ENCODE peak calls at places on chromosomes 7 and 10, in nine cellular contexts. X is cardiac muscle cell, Z is stomach, I is fibroblast of lung, P is MM.1S, L is fibroblast of pulmonary artery, Y is heart left ventricle, T is IMR-90, N is colonic mucosa. B is an unnamed sample.

GRCh38 chr10:101311440-101312067 is 42.4 kb upstream of the BTRC start:
- DNase-seq in X (peak; percentile 25), Z (no peak), I (no peak), P (no peak), L (no peak), Y (no peak), T (no peak), N (no peak), B (no peak)

GRCh38 chr7:102288285-102288930 is 1.7 kb downstream of the SH2B2 start:
- DNase-seq in X (no peak), Z (no peak), I (no peak), P (peak; percentile 46), L (no peak), Y (no peak), T (no peak), N (no peak), B (peak; percentile 20)

GRCh38 chr7:55111007-55111406 is 92.2 kb downstream of the EGFR start:
- DNase-seq in X (peak; percentile 66), Z (no peak), I (peak; percentile 80), P (peak; percentile 53), L (no peak), Y (no peak), T (peak; percentile 80), N (no peak), B (peak; percentile 87)

GRCh38 chr7:99422091-99422624 is 13.4 kb downstream of the BUD31 start:
- DNase-seq in X (no peak), Z (no peak), I (no peak), P (no peak), L (no peak), Y (no peak), T (no peak), N (no peak), B (no peak)

GRCh38 chr7:92742186-92742585 is 94.2 kb downstream of the CDK6 start:
- DNase-seq in X (no peak), Z (no peak), I (no peak), P (no peak), L (no peak), Y (no peak), T (no peak), N (no peak), B (no peak)

GRCh38 chr10:13272164-13272571 is 27.7 kb downstream of the PHYH start:
- DNase-seq in X (peak; percentile 75), Z (no peak), I (peak; percentile 86), P (peak; percentile 76), L (peak; percentile 47), Y (peak; percentile 58), T (peak; percentile 54), N (peak; percentile 37), B (peak; percentile 55)

GRCh38 chr7:33152087-33152486 is 22.7 kb downstream of the BBS9 start:
- DNase-seq in X (no peak), Z (no peak), I (no peak), P (no peak), L (no peak), Y (no peak), T (no peak), N (no peak), B (no peak)

GRCh38 chr10:24428410-24428782 is 219.5 kb downstream of the KIAA1217 start:
- DNase-seq in X (peak; percentile 48), Z (no peak), I (peak; percentile 55), P (no peak), L (peak; percentile 60), Y (no peak), T (peak; percentile 70), N (no peak), B (peak; percentile 84)

GRCh38 chr7:35894721-35895120 is 93.9 kb downstream of the SEPTIN7 start:
- DNase-seq in X (no peak), Z (no peak), I (peak; percentile 22), P (no peak), L (no peak), Y (no peak), T (no peak), N (no peak), B (no peak)

GRCh38 chr7:134891262-134892001 is 94.9 kb upstream of the AGBL3 start:
- DNase-seq in X (peak; percentile 98), Z (peak; percentile 38), I (peak; percentile 99), P (peak; percentile 25), L (peak; percentile 99), Y (peak; percentile 88), T (peak; percentile 92), N (peak; percentile 45), B (peak; percentile 98)

GRCh38 chr7:132065193-132065972 is 509.0 kb upstream of the PODXL start:
- DNase-seq in X (peak; percentile 95), Z (no peak), I (peak; percentile 94), P (peak; percentile 81), L (peak; percentile 94), Y (peak; percentile 51), T (peak; percentile 95), N (peak; percentile 37), B (peak; percentile 95)

GRCh38 chr7:37908221-37908788 is 8.3 kb downstream of the SFRP4 start:
- DNase-seq in X (peak; percentile 79), Z (no peak), I (peak; percentile 52), P (no peak), L (peak; percentile 83), Y (no peak), T (peak; percentile 26), N (no peak), B (peak; percentile 77)

GRCh38 chr7:150715293-150715692 is 1.1 kb upstream of the GIMAP1 start:
- DNase-seq in X (no peak), Z (no peak), I (no peak), P (no peak), L (no peak), Y (no peak), T (no peak), N (no peak), B (no peak)
- H3K4me3 ChIP-seq in X (no peak overlapping the region), Z (no peak overlapping the region), I (no peak overlapping the region), P (no peak overlapping the region), L (no peak overlapping the region), Y (no peak overlapping the region), T (no peak overlapping the region), N (no peak overlapping the region), B (no peak overlapping the region)

GRCh38 chr10:5679606-5680005 is 5.0 kb upstream of the TASOR2 start:
- DNase-seq in X (no peak), Z (no peak), I (peak; percentile 15), P (no peak), L (peak; percentile 33), Y (no peak), T (peak; percentile 77), N (no peak), B (no peak)
- TF ChIP-seq CTCF in X (peak; percentile 13), Z (no peak), I (no peak), P (no peak), L (peak; percentile 22), Y (no peak), T (peak; percentile 24), N (no peak), B (no peak)

DNA sequence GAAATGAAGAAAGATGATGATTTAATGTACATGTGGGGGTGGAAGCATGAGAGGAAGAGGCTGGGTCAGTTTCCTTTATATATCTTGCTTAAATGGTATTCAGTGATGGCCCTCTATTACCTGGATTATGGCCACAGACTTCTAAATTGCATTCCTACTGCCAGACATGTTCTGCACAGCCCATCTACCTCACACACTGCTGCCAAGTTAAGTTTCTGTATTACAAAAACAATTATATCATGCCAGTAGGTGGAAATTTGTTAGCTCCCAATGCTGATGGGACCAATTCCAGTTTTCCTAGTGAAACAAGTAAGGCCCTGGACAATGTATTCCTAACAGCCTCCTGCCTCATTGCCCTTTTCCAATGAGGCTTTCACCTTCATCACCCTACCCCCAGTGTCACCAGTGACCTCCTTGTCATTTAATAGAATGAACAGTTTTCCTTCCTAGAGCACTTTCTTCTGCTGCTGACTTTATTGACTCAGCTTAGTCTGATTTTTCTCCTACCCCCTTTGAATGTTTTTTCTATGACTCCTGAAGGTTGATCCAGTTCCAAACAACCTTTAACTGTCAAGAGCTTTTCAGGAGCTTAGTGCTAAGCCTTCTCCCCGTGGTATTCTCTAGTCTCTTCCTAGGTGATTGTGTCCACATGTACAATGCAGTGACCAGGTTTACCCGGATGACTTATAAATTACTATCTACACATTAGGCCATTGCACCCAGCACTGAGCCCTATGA is 316.6 kb upstream of the ANKRD30A start:
- DNase-seq in X (no peak), Z (no peak), I (no peak), P (no peak), L (no peak), Y (no peak), T (peak; percentile 5), N (no peak), B (peak; percentile 5)
- H3K4me3 ChIP-seq in X (no peak overlapping the region), Z (no peak overlapping the region), I (no peak overlapping the region), P (no peak overlapping the region), L (no peak overlapping the region), Y (no peak overlapping the region), T (no peak overlapping the region), N (no peak overlapping the region), B (no peak overlapping the region)

DNA sequence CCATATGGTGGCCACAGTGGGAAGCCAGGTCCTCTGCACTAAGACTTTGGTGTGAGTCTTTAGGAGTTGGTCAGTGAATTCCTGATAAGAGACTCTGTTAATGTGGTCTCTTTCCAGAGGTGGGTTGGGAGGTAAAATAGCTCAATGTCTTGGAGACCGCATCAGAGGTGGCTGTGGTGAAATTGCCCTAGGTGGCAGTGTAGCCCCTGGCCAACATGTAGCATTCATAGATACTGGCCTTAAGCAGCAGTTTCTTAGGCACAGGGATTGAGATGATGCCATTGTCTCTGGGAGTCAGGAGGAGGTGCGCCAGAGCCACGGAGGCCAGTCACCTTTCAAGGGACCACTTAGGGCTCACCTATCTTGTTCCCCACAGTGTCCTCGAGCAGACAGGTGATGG is 202.8 kb downstream of the CREB5 start:
- DNase-seq in X (no peak), Z (no peak), I (no peak), P (no peak), L (no peak), Y (no peak), T (no peak), N (no peak), B (peak; percentile 13)
- TF ChIP-seq CTCF in X (no peak), Z (no peak), I (no peak), P (peak; percentile 22), L (peak; percentile 9), Y (peak; percentile 29), T (peak; percentile 4), N (no peak), B (peak; percentile 39)

GRCh38 chr7:155374276-155375252 is 76.9 kb downstream of the INSIG1 start:
- DNase-seq in X (no peak), Z (no peak), I (no peak), P (no peak), L (no peak), Y (no peak), T (no peak), N (no peak), B (no peak)
- H3K4me3 ChIP-seq in X (no peak overlapping the region), Z (peak overlapping the region; percentile 26), I (no peak overlapping the region), P (no peak overlapping the region), L (no peak overlapping the region), Y (peak overlapping the region; percentile 35), T (no peak overlapping the region), N (peak overlapping the region; percentile 6), B (no peak overlapping the region)